ENCODE peak calls at places on chromosomes 7 and 10, in five cellular contexts. T, Y, Z, O and C are unnamed samples.

GRCh38 chr7:91628742-91629141 is 251.8 kb downstream of the MTERF1 start:
- DNase-seq in Y (no peak), T (no peak), Z (peak), O (no peak), C (peak)

GRCh38 chr7:114508096-114508495 is 93.5 kb downstream of the FOXP2 start:
- DNase-seq in Y (no peak), Z (no peak), T (no peak), O (no peak), C (no peak)

GRCh38 chr7:51229106-51229537 is 87.5 kb downstream of the COBL start:
- DNase-seq in O (no peak), Y (no peak), Z (no peak), T (no peak), C (no peak)

GRCh38 chr7:41189866-41190265 is 513.0 kb downstream of the INHBA start:
- DNase-seq in T (no peak), Z (no peak), Y (no peak), O (no peak), C (no peak)

GRCh38 chr10:82796510-82796909 is 921.5 kb downstream of the NRG3 start:
- DNase-seq in Y (no peak), T (no peak), O (no peak), Z (no peak), C (no peak)

GRCh38 chr7:22713463-22713862 is 13.5 kb upstream of the IL6 start:
- DNase-seq in Y (no peak), Z (no peak), T (no peak), O (no peak), C (no peak)

GRCh38 chr7:68041559-68041958 is 1044.9 kb downstream of the TYW1 start:
- DNase-seq in O (no peak), Y (no peak), T (no peak), Z (no peak), C (no peak)

GRCh38 chr7:122413339-122413738 is 108.8 kb upstream of the FEZF1 start:
- DNase-seq in T (no peak), Z (no peak), O (no peak), Y (no peak), C (no peak)

GRCh38 chr7:127393370-127394058 is 1.0 kb upstream of the ZNF800 start:
- DNase-seq in O (peak), Y (no peak), Z (no peak), T (peak), C (no peak)

GRCh38 chr10:120396228-120396627 is 60.8 kb upstream of the PLPP4 start:
- DNase-seq in O (no peak), T (no peak), Z (no peak), Y (no peak), C (no peak)

GRCh38 chr7:140653319-140654108 is 12.9 kb upstream of the DENND2A start:
- DNase-seq in Y (no peak), T (peak), Z (peak), O (peak), C (peak)

GRCh38 chr7:111086532-111086931 is 4.4 kb upstream of the LRRN3 start:
- DNase-seq in O (no peak), Y (no peak), Z (no peak), T (no peak), C (no peak)

GRCh38 chr7:133815677-133816210 is 311.4 kb upstream of the LRGUK start:
- DNase-seq in Y (no peak), T (no peak), Z (no peak), O (no peak), C (no peak)

GRCh38 chr10:61941202-61941651 is 39.7 kb downstream of the ARID5B start:
- DNase-seq in Z (no peak), Y (no peak), T (no peak), O (no peak), C (no peak)

GRCh38 chr10:101619983-101620382 is 31.9 kb downstream of the DPCD start:
- DNase-seq in Z (no peak), T (no peak), Y (no peak), O (no peak), C (no peak)

GRCh38 chr7:117092801-117093200 is 139.5 kb downstream of the ST7 start:
- DNase-seq in Z (no peak), O (no peak), Y (no peak), T (no peak), C (no peak)

GRCh38 chr7:106459397-106460072 is 174.8 kb upstream of the NAMPT start:
- DNase-seq in T (no peak), O (no peak), Y (no peak), Z (no peak), C (no peak)

GRCh38 chr7:88169717-88170320 is 50.0 kb downstream of the SRI start:
- DNase-seq in O (no peak), T (no peak), Y (no peak), Z (no peak), C (no peak)

GRCh38 chr10:92790449-92790848 is 57.9 kb upstream of the EXOC6 start:
- DNase-seq in O (no peak), T (no peak), Z (no peak), Y (no peak), C (no peak)

GRCh38 chr10:100184426-100185219 is 1.2 kb downstream of the ERLIN1 start:
- DNase-seq in O (no peak), Z (no peak), T (no peak), Y (no peak), C (no peak)

GRCh38 chr10:17742918-17743317 is 9.1 kb upstream of the TMEM236 start:
- DNase-seq in Z (no peak), T (peak), Y (peak), O (peak), C (peak)

GRCh38 chr7:129615018-129615417 is 3.5 kb downstream of the NRF1 start:
- DNase-seq in T (no peak), Z (no peak), O (no peak), Y (no peak), C (no peak)